ENCODE peak calls at places on chromosome 1, in five cellular contexts. R is occipital lobe, K is astrocyte of the spinal cord, U is C1 segment of cervical spinal cord, A is lower lobe of right lung. Z is an unnamed sample.

GRCh38 chr1:27037518-27037917 is 24.9 kb upstream of the TENT5B start:
- DNase-seq in U (no peak), A (no peak), R (no peak), K (no peak), Z (no peak)

GRCh38 chr1:157047064-157047410 is 1.5 kb upstream of the ARHGEF11 start:
- DNase-seq in K (no peak), U (no peak), A (no peak), R (no peak), Z (no peak)

GRCh38 chr1:235742914-235743599 is 93.5 kb upstream of the GNG4 start:
- DNase-seq in A (no peak), U (no peak), K (no peak), R (no peak), Z (no peak)

GRCh38 chr1:226126824-226127591 is 59.5 kb downstream of the ACBD3 start:
- DNase-seq in K (no peak), A (no peak), R (no peak), U (no peak), Z (peak)

GRCh38 chr1:37292789-37293188 is 181.6 kb upstream of the ZC3H12A start:
- DNase-seq in R (no peak), A (no peak), K (no peak), U (no peak), Z (no peak)

GRCh38 chr1:76998582-76999189 is 131.4 kb downstream of the ST6GALNAC5 start:
- DNase-seq in U (no peak), A (no peak), K (peak), R (no peak), Z (no peak)

GRCh38 chr1:109188776-109189175 is 24.9 kb upstream of the SARS1 start:
- DNase-seq in A (no peak), U (no peak), R (no peak), K (no peak), Z (no peak)

GRCh38 chr1:209354111-209354839 is 229.2 kb upstream of the CAMK1G start:
- DNase-seq in K (peak), A (peak), R (peak), U (peak), Z (peak)

GRCh38 chr1:76939107-76939816 is 72.0 kb downstream of the ST6GALNAC5 start:
- DNase-seq in U (no peak), A (no peak), K (peak), R (no peak), Z (no peak)

GRCh38 chr1:207993477-207994445 is 82.8 kb upstream of the CD34 start:
- DNase-seq in R (no peak), K (no peak), U (no peak), A (no peak), Z (no peak)

GRCh38 chr1:172918478-172918877 is 132.3 kb downstream of the TNFSF18 start:
- DNase-seq in U (no peak), R (no peak), K (no peak), A (no peak), Z (no peak)

GRCh38 chr1:202982715-202983435 is 15.8 kb upstream of the CYB5R1 start:
- DNase-seq in A (no peak), R (no peak), K (no peak), U (no peak), Z (no peak)

GRCh38 chr1:221394011-221394544 is 347.8 kb downstream of the DUSP10 start:
- DNase-seq in K (peak), U (no peak), R (no peak), A (no peak), Z (no peak)

GRCh38 chr1:243841507-243841906 is 8.5 kb downstream of the AKT3 start:
- DNase-seq in A (no peak), R (no peak), U (no peak), K (peak), Z (no peak)

GRCh38 chr1:218439541-218440295 is 94.6 kb downstream of the TGFB2 start:
- DNase-seq in K (peak), R (no peak), A (no peak), U (peak), Z (no peak)

GRCh38 chr1:176863613-176864012 is 300.9 kb downstream of the ASTN1 start:
- DNase-seq in A (no peak), R (no peak), U (no peak), K (no peak), Z (no peak)

GRCh38 chr1:148308832-148309458 is 156.9 kb upstream of the NBPF11 start:
- DNase-seq in A (no peak), K (no peak), R (no peak), U (no peak), Z (no peak)

GRCh38 chr1:92929461-92929860 is 31.8 kb downstream of the DIPK1A start:
- DNase-seq in R (no peak), K (no peak), U (no peak), A (no peak), Z (no peak)

GRCh38 chr1:117570988-117571409 is 34.8 kb upstream of the TENT5C start:
- DNase-seq in A (peak), U (no peak), K (no peak), R (no peak), Z (no peak)

GRCh38 chr1:6124341-6124740 is 55.8 kb downstream of the CHD5 start:
- DNase-seq in A (peak), K (no peak), R (no peak), U (no peak), Z (peak)

GRCh38 chr1:101438359-101438758 is 201.5 kb downstream of the S1PR1 start:
- DNase-seq in K (no peak), A (no peak), U (no peak), R (no peak), Z (no peak)

GRCh38 chr1:8455700-8456305 is 137.9 kb downstream of the SLC45A1 start:
- DNase-seq in U (no peak), A (peak), K (no peak), R (no peak), Z (no peak)

GRCh38 chr1:91569411-91570104 is 68.9 kb downstream of the CDC7 start:
- DNase-seq in K (peak), A (peak), U (no peak), R (no peak), Z (peak)

GRCh38 chr1:81706650-81707435 is 93.9 kb upstream of the ADGRL2 start:
- DNase-seq in K (peak), R (no peak), A (no peak), U (no peak), Z (no peak)

GRCh38 chr1:20551945-20552727 is at the start of gene FAM43B:
- DNase-seq in K (no peak), U (peak), R (peak), A (no peak), Z (peak)

GRCh38 chr1:184567648-184568047 is 180.8 kb downstream of the C1orf21 start:
- DNase-seq in A (no peak), U (no peak), K (peak), R (no peak), Z (no peak)

GRCh38 chr1:52567943-52568342 is 15.1 kb upstream of the TUT4 start:
- DNase-seq in U (no peak), A (no peak), R (no peak), K (no peak), Z (no peak)

GRCh38 chr1:98437540-98437939 is 224.0 kb upstream of the SNX7 start:
- DNase-seq in A (no peak), R (no peak), K (no peak), U (no peak), Z (no peak)

GRCh38 chr1:231059566-231060193 is 19.6 kb upstream of the FAM89A start:
- DNase-seq in K (peak), R (no peak), A (no peak), U (no peak), Z (no peak)

GRCh38 chr1:172394167-172394751 is 26.2 kb upstream of the C1orf105 start:
- DNase-seq in K (peak), A (no peak), U (no peak), R (no peak), Z (no peak)

GRCh38 chr1:200907611-200908097 is 13.0 kb downstream of the INAVA start:
- DNase-seq in A (no peak), K (no peak), U (no peak), R (no peak), Z (no peak)

Z was measured in Right ventricle myocardium superior.